ENCODE peak calls at places on chromosomes 16 and 17, in ten cellular contexts. S is lung, D is suprapubic skin, M is adrenal gland, F is neural progenitor cell, V is AG09309, U is brain microvascular endothelial cell, G is omental fat pad, N is bronchial epithelial cell, Y is right atrium auricular region. Z is an unnamed sample.

GRCh38 chr16:4461250-4462085 is 13.0 kb downstream of the NMRAL1 start:
- DNase-seq in S (no peak), D (no peak), M (no peak), F (peak), V (no peak), U (no peak), G (no peak), N (no peak), Y (no peak), Z (no peak)

GRCh38 chr17:77120866-77121265 is 19.9 kb upstream of the SEC14L1 start:
- DNase-seq in S (no peak), D (no peak), M (no peak), F (no peak), V (no peak), U (no peak), G (no peak), N (no peak), Y (no peak), Z (no peak)

GRCh38 chr17:6425407-6425806 is 9.5 kb downstream of the AIPL1 start:
- DNase-seq in S (no peak), D (no peak), M (no peak), F (no peak), V (no peak), U (no peak), G (no peak), N (no peak), Y (no peak), Z (no peak)

GRCh38 chr16:48531011-48531962 is 78.7 kb downstream of the N4BP1 start:
- DNase-seq in S (no peak), D (no peak), M (no peak), F (no peak), V (no peak), U (no peak), G (no peak), N (no peak), Y (no peak), Z (no peak)

GRCh38 chr16:89122322-89122831 is 28.7 kb downstream of the ACSF3 start:
- DNase-seq in S (peak), D (no peak), M (no peak), F (no peak), V (no peak), U (no peak), G (no peak), N (peak), Y (no peak), Z (peak)

GRCh38 chr16:17359778-17360177 is 111.0 kb downstream of the XYLT1 start:
- DNase-seq in S (no peak), D (no peak), M (no peak), F (no peak), V (peak), U (no peak), G (no peak), N (no peak), Y (peak), Z (peak)

GRCh38 chr16:57999366-57999970 is 1.0 kb downstream of the ZNF319 start:
- DNase-seq in S (no peak), D (no peak), M (no peak), F (peak), V (no peak), U (no peak), G (no peak), N (peak), Y (no peak), Z (no peak)

GRCh38 chr17:75088902-75089417 is 1.2 kb downstream of the SLC16A5 start:
- DNase-seq in S (peak), D (no peak), M (no peak), F (no peak), V (no peak), U (no peak), G (no peak), N (peak), Y (no peak), Z (peak)

GRCh38 chr17:58520843-58521430 is 6.5 kb upstream of the MTMR4 start:
- DNase-seq in S (no peak), D (no peak), M (no peak), F (peak), V (no peak), U (no peak), G (no peak), N (no peak), Y (no peak), Z (no peak)
- TF ChIP-seq CTCF in S (no peak), D (no peak), M (peak), F (peak), V (peak), U (peak), G (no peak), N (peak), Y (no peak), Z (peak)

DNA sequence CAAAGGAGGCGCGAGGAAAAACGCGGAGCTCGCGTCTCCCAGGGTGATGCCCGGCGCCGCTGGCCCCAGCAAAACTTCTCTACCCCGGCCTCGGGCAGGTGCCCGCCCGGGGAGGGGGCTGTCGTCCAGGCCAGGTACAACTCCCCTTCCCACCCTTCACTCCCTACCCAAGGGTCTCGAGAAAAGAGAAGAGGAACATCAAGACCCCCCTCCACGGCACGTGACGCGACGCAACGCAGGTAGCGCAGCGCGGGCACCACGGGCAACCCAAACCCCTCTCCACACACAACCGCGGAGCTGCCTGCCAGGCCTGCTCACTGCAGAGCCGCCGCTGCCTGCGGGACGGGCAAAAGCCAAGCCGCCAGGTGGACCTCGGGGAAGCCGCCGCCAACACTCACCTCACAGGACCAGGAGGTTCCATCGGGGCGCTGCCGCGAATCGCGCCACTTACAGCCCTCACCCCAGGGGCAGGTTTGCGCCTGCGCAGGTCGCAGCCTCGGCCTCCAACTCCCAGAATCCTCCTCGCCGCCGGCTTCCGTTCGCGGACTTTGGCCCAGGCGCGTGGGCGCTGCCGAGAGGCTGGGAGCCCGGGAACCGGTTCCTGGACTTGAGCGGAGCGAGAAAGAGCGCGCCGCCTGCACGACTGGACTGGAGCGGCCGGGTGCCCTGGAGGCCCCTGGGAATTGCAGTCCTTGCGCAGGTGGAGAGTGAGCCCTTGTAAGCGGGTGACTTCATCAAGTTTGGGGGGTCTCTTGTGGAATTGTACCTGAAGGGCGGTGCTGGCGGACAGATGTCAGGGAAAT is at the start of gene ZNF232:
- DNase-seq in S (peak), D (peak), M (peak), F (peak), V (peak), U (peak), G (peak), N (peak), Y (peak), Z (peak)
- TF ChIP-seq CTCF in S (no peak), D (no peak), M (no peak), F (no peak), V (no peak), U (no peak), G (no peak), N (no peak), Y (no peak), Z (no peak)

GRCh38 chr16:30623558-30624283 is 13.5 kb upstream of the ZNF689 start:
- DNase-seq in S (no peak), D (no peak), M (no peak), F (no peak), V (no peak), U (no peak), G (no peak), N (peak), Y (no peak), Z (no peak)

GRCh38 chr16:30626230-30626629 is 16.0 kb upstream of the ZNF689 start:
- DNase-seq in S (no peak), D (no peak), M (no peak), F (no peak), V (no peak), U (no peak), G (no peak), N (no peak), Y (no peak), Z (no peak)

GRCh38 chr16:30633526-30633925 is 17.2 kb upstream of the PRR14 start:
- DNase-seq in S (no peak), D (no peak), M (no peak), F (peak), V (no peak), U (no peak), G (no peak), N (no peak), Y (no peak), Z (no peak)

DNA sequence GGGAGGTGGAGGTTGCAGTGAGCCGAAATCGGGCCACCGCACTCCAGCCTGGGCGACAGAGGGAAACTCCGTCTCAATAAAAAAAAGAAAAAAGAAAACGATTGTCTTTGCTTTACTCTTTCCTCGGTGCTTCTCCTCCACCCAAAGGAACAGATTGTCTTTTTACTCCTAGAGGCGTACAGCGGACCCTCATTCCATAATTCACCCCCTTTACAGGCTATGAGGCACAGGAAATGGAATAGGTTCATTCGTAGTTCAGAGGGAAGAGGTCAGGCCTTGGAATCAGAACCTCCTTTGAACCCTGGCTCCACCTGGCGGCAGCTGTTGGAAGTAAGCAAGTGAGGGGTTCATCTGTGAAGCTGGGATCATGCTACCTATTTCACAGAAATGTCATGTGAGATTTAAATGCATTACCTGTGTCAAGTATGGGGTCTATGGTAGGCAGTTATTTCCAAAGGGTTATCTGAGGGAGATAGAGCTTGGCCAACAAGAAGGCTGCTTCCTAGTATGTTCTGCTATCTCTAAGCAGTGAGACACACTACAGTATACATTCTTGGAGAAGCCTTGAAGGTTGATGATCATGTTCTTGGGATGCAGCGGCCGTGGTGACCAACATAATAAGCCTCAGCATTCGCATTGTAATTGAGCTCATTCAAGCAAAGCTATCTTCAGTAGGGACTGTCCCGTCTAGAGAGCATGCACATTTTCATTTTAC is 18.6 kb upstream of the ZNF689 start:
- DNase-seq in S (peak), D (peak), M (peak), F (peak), V (no peak), U (peak), G (peak), N (peak), Y (peak), Z (peak)
- TF ChIP-seq CTCF in S (peak), D (peak), M (peak), F (peak), V (peak), U (peak), G (no peak), N (peak), Y (peak), Z (peak)

GRCh38 chr17:36608794-36609497 is 7.6 kb downstream of the MRM1 start:
- DNase-seq in S (no peak), D (no peak), M (peak), F (peak), V (no peak), U (peak), G (no peak), N (peak), Y (peak), Z (peak)
- TF ChIP-seq CTCF in S (peak), D (no peak), M (peak), F (peak), V (peak), U (peak), G (no peak), N (peak), Y (peak), Z (no peak)

GRCh38 chr17:81489986-81490598 is 22.5 kb downstream of the ACTG1 start:
- DNase-seq in S (no peak), D (no peak), M (no peak), F (no peak), V (no peak), U (no peak), G (no peak), N (no peak), Y (no peak), Z (no peak)

GRCh38 chr17:81487487-81488275 is 24.9 kb downstream of the ACTG1 start:
- DNase-seq in S (peak), D (no peak), M (peak), F (peak), V (no peak), U (no peak), G (no peak), N (no peak), Y (no peak), Z (no peak)

GRCh38 chr17:81489012-81489968 is 23.3 kb downstream of the ACTG1 start:
- DNase-seq in S (no peak), D (no peak), M (no peak), F (peak), V (no peak), U (no peak), G (no peak), N (no peak), Y (no peak), Z (no peak)

GRCh38 chr17:81487089-81487486 is 25.5 kb downstream of the ACTG1 start:
- DNase-seq in S (no peak), D (no peak), M (no peak), F (no peak), V (no peak), U (no peak), G (no peak), N (no peak), Y (no peak), Z (no peak)

DNA sequence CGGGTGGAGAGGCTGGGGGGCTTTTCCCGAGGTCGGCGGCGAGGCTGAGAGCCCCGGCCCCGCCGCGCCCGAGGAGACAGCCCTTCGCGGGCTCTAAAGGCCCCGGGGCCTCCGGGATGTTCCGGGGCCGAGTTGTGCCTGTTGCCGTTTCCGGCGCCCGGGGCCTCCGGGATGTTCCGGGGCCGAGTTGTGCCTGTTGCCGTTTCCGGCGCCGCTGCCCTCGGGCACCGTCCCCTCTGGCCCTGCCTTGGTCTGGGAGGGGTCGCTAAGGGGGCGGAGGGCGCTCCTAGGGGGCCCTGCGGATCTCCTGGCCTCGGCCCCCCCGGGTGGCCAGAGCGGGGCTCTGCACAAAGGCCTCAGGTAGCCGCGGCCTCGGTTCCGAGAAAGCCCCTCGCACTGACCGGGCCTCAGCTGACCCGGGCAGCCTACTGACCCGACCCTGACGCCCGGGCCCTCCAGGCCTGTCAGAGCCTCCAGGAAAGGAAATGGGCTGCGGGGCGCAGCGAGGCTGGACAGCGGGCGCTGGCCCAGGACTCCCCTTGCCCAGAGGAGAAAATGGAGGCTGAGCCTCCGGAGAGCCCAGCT is 24.2 kb downstream of the ACTG1 start:
- DNase-seq in S (no peak), D (no peak), M (no peak), F (no peak), V (no peak), U (no peak), G (no peak), N (no peak), Y (no peak), Z (no peak)
- TF ChIP-seq CTCF in S (no peak), D (no peak), M (no peak), F (no peak), V (no peak), U (no peak), G (no peak), N (no peak), Y (no peak), Z (no peak)

GRCh38 chr17:14198013-14198412 is 38.6 kb downstream of the CDRT15 start:
- DNase-seq in S (peak), D (no peak), M (no peak), F (peak), V (no peak), U (no peak), G (no peak), N (no peak), Y (no peak), Z (no peak)

GRCh38 chr17:14197582-14197981 is 39.1 kb downstream of the CDRT15 start:
- DNase-seq in S (no peak), D (no peak), M (no peak), F (no peak), V (no peak), U (no peak), G (no peak), N (no peak), Y (no peak), Z (no peak)

GRCh38 chr17:14198575-14198974 is 38.1 kb downstream of the CDRT15 start:
- DNase-seq in S (no peak), D (no peak), M (no peak), F (no peak), V (no peak), U (no peak), G (no peak), N (no peak), Y (no peak), Z (no peak)

GRCh38 chr17:14200354-14200753 is 36.3 kb downstream of the CDRT15 start:
- DNase-seq in S (no peak), D (no peak), M (no peak), F (no peak), V (no peak), U (no peak), G (no peak), N (no peak), Y (no peak), Z (no peak)

DNA sequence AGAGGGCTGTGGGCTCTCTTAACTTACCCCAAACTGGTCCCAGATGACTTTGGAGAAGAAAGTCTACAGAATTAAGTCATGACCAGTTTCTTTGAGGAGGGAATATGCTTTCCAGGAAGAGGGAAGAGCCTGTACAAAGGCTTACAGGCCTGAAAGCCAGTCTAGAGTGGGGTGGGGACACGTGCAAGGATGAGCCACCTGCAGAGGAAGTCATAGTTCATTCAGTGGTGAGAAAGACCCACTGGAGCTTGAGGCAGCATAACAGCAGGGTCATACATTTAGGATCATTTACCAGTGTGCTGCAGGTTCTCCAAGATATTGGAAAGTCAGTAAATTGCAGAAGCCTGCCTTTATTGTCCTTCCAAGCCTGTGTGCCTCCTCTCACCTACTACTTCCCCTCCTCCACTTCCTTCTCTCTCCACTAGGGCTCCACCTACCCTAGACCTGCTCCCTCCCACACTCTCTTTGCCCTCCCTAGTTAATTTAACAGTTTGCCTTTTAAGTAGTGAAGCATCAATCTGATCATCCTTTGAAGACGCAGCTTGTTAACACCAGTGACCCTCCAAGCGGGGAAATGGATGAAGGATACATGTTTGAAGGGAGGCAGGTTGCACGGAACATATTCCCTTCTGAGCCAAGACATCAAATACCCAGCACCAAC is 40.2 kb downstream of the CDRT15 start:
- DNase-seq in S (no peak), D (no peak), M (no peak), F (no peak), V (no peak), U (no peak), G (no peak), N (no peak), Y (no peak), Z (no peak)
- TF ChIP-seq CTCF in S (no peak), D (no peak), M (no peak), F (peak), V (no peak), U (peak), G (no peak), N (no peak), Y (no peak), Z (peak)

DNA sequence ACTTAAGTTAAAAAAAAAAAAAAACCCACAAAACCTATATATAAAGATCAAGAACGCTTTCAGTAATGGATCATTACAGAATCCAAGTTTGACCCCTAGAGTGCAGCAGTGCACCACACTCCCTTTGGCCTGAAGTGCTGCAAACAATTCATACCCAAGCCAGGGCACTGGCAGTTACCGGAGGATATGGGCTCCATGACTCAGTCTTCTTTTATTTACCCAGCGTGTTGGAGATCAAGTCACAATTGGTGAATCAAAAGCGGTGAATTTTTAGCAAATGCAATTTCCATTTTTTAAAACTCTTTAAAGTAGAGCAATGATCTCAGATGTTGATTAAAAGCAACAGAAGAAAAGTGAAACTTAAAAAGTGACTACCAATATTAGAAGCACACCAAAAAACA is 46.5 kb downstream of the ZNF652 start:
- DNase-seq in S (peak), D (no peak), M (peak), F (peak), V (peak), U (peak), G (peak), N (peak), Y (peak), Z (peak)
- TF ChIP-seq CTCF in S (peak), D (peak), M (peak), F (peak), V (peak), U (peak), G (no peak), N (peak), Y (peak), Z (peak)

GRCh38 chr17:35019386-35020179 is 39.3 kb downstream of the LIG3 start:
- DNase-seq in S (no peak), D (no peak), M (no peak), F (no peak), V (no peak), U (no peak), G (no peak), N (no peak), Y (no peak), Z (no peak)

GRCh38 chr17:35021520-35022380 is 41.4 kb downstream of the LIG3 start:
- DNase-seq in S (no peak), D (no peak), M (no peak), F (no peak), V (no peak), U (no peak), G (no peak), N (no peak), Y (no peak), Z (no peak)

GRCh38 chr17:35025541-35025940 is 38.0 kb downstream of the RFFL start:
- DNase-seq in S (no peak), D (no peak), M (no peak), F (no peak), V (no peak), U (no peak), G (no peak), N (peak), Y (no peak), Z (no peak)

GRCh38 chr17:35023538-35023937 is 40.0 kb downstream of the RFFL start:
- DNase-seq in S (no peak), D (no peak), M (no peak), F (no peak), V (no peak), U (no peak), G (no peak), N (peak), Y (no peak), Z (no peak)

GRCh38 chr17:35022536-35023063 is 40.9 kb downstream of the RFFL start:
- DNase-seq in S (peak), D (no peak), M (peak), F (no peak), V (peak), U (peak), G (peak), N (peak), Y (peak), Z (peak)
- TF ChIP-seq CTCF in S (no peak), D (no peak), M (no peak), F (no peak), V (peak), U (peak), G (no peak), N (no peak), Y (no peak), Z (no peak)

Z was measured in CD14-positive monocyte.